ENCODE peak calls at places on chromosomes 16 and 17, in seven cellular contexts. U is stimulated activated CD4-positive, alpha-beta T cell treated with anti-CD3 and anti-CD28 coated beads, Interleukin-2, amount 100 ng/mL, for 48 hours; Q is activated CD8-positive, alpha-beta memory T cell treated with anti-CD3 and anti-CD28 coated beads for 1 hour; A is NCI-H2029; W is NCI-H1694; G is T-helper 9 cell; N is PC-3. K is an unnamed sample.

GRCh38 chr16:70395345-70395901 is 43.5 kb downstream of the ST3GAL2 start:
- DNase-seq in W (no peak), A (no peak), G (peak), N (peak), Q (peak), U (peak), K (peak)

GRCh38 chr17:41784207-41784744 is 2.2 kb downstream of the JUP start:
- DNase-seq in Q (no peak), A (no peak), U (no peak), G (no peak), N (peak), W (no peak), K (no peak)

GRCh38 chr17:82023447-82024241 is 539 bp downstream of the LRRC45 start:
- DNase-seq in A (no peak), G (no peak), W (no peak), N (no peak), U (no peak), Q (no peak), K (no peak)

GRCh38 chr16:3959148-3959547 is 78.6 kb upstream of the CREBBP start:
- DNase-seq in W (no peak), G (no peak), Q (no peak), A (no peak), N (peak), U (no peak), K (no peak)

GRCh38 chr17:78241277-78242023 is 10.0 kb downstream of the TMEM235 start:
- DNase-seq in A (peak), U (no peak), N (peak), G (no peak), W (no peak), Q (no peak), K (peak)

GRCh38 chr17:3770471-3770870 is 30.5 kb downstream of the ITGAE start:
- DNase-seq in Q (peak), W (no peak), N (no peak), U (no peak), A (no peak), G (no peak), K (no peak)

GRCh38 chr17:33288954-33289353 is 4.1 kb downstream of the ASIC2 start:
- DNase-seq in A (no peak), Q (no peak), N (no peak), U (no peak), G (no peak), W (no peak), K (no peak)

GRCh38 chr16:11143741-11144035 is 112.3 kb downstream of the SOCS1 start:
- DNase-seq in G (no peak), N (no peak), W (no peak), Q (no peak), A (no peak), U (no peak), K (no peak)

GRCh38 chr17:28698253-28698941 is 13.3 kb downstream of the PROCA1 start:
- DNase-seq in N (no peak), U (no peak), G (no peak), W (no peak), A (no peak), Q (no peak), K (no peak)

GRCh38 chr17:12047977-12048376 is 27.3 kb downstream of the MAP2K4 start:
- DNase-seq in U (no peak), G (no peak), N (peak), Q (no peak), A (no peak), W (no peak), K (peak)

GRCh38 chr16:50093607-50094570 is 28.1 kb downstream of the HEATR3 start:
- DNase-seq in G (no peak), U (no peak), N (no peak), W (no peak), A (no peak), Q (no peak), K (no peak)

GRCh38 chr16:2250652-2251280 is 621 bp downstream of the ECI1 start:
- DNase-seq in A (no peak), U (no peak), G (peak), N (no peak), Q (peak), W (no peak), K (peak)

GRCh38 chr16:68084504-68085258 is 489 bp upstream of the NFATC3 start:
- DNase-seq in U (peak), A (peak), W (peak), Q (peak), N (no peak), G (peak), K (peak)

GRCh38 chr17:44137891-44138709 is 3.6 kb upstream of the HROB start:
- DNase-seq in G (no peak), A (peak), Q (peak), W (peak), U (peak), N (peak), K (peak)

GRCh38 chr17:29706045-29706431 is 83.3 kb upstream of the CORO6 start:
- DNase-seq in W (no peak), A (no peak), G (no peak), U (no peak), N (no peak), Q (no peak), K (no peak)